ENCODE peak calls at places on chromosomes 2 and 18, in seven cellular contexts. J is hepatocyte; Q is HCT116; O is A549; E is GM23338; R is CD4-positive, alpha-beta memory T cell; V is tibial artery. N is an unnamed sample.

GRCh38 chr2:43950383-43951008 is 45.3 kb downstream of the LRPPRC start:
- DNase-seq in J (peak), Q (peak), O (peak), E (peak), R (peak), V (no peak), N (no peak)

GRCh38 chr2:222320441-222321395 is 21.9 kb upstream of the PAX3 start:
- DNase-seq in J (peak), Q (no peak), O (no peak), E (peak), R (no peak), V (no peak), N (no peak)

GRCh38 chr2:28209864-28210263 is 182.8 kb upstream of the FOSL2 start:
- DNase-seq in J (no peak), Q (no peak), O (no peak), E (no peak), R (no peak), V (no peak), N (no peak)

GRCh38 chr2:128405981-128406601 is 87.4 kb upstream of the HS6ST1 start:
- DNase-seq in J (no peak), Q (no peak), O (no peak), E (no peak), R (no peak), V (peak), N (no peak)

GRCh38 chr18:3826021-3826420 is 376.0 kb downstream of the TGIF1 start:
- DNase-seq in J (no peak), Q (no peak), O (no peak), E (no peak), R (no peak), V (no peak), N (no peak)

GRCh38 chr2:110677080-110677479 is 783 bp downstream of the BUB1 start:
- DNase-seq in J (no peak), Q (no peak), O (no peak), E (no peak), R (no peak), V (no peak), N (no peak)

GRCh38 chr2:5693288-5694015 is 1.3 kb downstream of the SOX11 start:
- DNase-seq in J (peak), Q (no peak), O (peak), E (peak), R (no peak), V (no peak), N (no peak)

GRCh38 chr2:221124542-221125235 is 447.4 kb downstream of the EPHA4 start:
- DNase-seq in J (no peak), Q (no peak), O (no peak), E (peak), R (no peak), V (no peak), N (no peak)

GRCh38 chr2:239700946-239701345 is 300.1 kb upstream of the HDAC4 start:
- DNase-seq in J (no peak), Q (no peak), O (no peak), E (no peak), R (no peak), V (no peak), N (no peak)

GRCh38 chr2:120436885-120437603 is 91.1 kb downstream of the INHBB start:
- DNase-seq in J (peak), Q (peak), O (peak), E (peak), R (no peak), V (no peak), N (no peak)

GRCh38 chr2:112692914-112693313 is 27.9 kb upstream of the NT5DC4 start:
- DNase-seq in J (no peak), Q (no peak), O (peak), E (no peak), R (no peak), V (no peak), N (no peak)

GRCh38 chr2:64470921-64471320 is 17.0 kb downstream of the LGALSL start:
- DNase-seq in J (no peak), Q (no peak), O (no peak), E (no peak), R (no peak), V (no peak), N (no peak)

GRCh38 chr2:173048901-173049661 is 26.6 kb upstream of the MAP3K20 start:
- DNase-seq in J (peak), Q (peak), O (peak), E (no peak), R (no peak), V (peak), N (no peak)

GRCh38 chr2:16261791-16262190 is 321.4 kb downstream of the MYCN start:
- DNase-seq in J (no peak), Q (no peak), O (no peak), E (peak), R (no peak), V (no peak), N (no peak)

GRCh38 chr18:79587298-79588125 is 92.1 kb upstream of the CTDP1 start:
- DNase-seq in J (no peak), Q (no peak), O (no peak), E (no peak), R (no peak), V (peak), N (no peak)

GRCh38 chr2:38553554-38553953 is 49.2 kb downstream of the HNRNPLL start:
- DNase-seq in J (no peak), Q (no peak), O (no peak), E (no peak), R (no peak), V (no peak), N (no peak)

GRCh38 chr18:23226930-23227728 is 91.8 kb downstream of the CABLES1 start:
- DNase-seq in J (peak), Q (no peak), O (no peak), E (no peak), R (no peak), V (peak), N (no peak)

GRCh38 chr2:100198461-100199230 is 56.3 kb upstream of the AFF3 start:
- DNase-seq in J (no peak), Q (no peak), O (no peak), E (no peak), R (no peak), V (no peak), N (no peak)

GRCh38 chr18:78679861-78680260 is 299.8 kb upstream of the SALL3 start:
- DNase-seq in J (no peak), Q (no peak), O (no peak), E (no peak), R (no peak), V (no peak), N (no peak)

GRCh38 chr2:103361712-103362111 is 599.9 kb downstream of the TMEM182 start:
- DNase-seq in J (no peak), Q (no peak), O (no peak), E (peak), R (no peak), V (no peak), N (no peak)

GRCh38 chr18:12397793-12398192 is 9.9 kb upstream of the PRELID3A start:
- DNase-seq in J (no peak), Q (no peak), O (no peak), E (no peak), R (no peak), V (no peak), N (no peak)

GRCh38 chr2:204538179-204539009 is 6.9 kb upstream of the PARD3B start:
- DNase-seq in J (peak), Q (no peak), O (no peak), E (peak), R (no peak), V (no peak), N (no peak)

GRCh38 chr2:129717560-129718128 is 261.8 kb upstream of the RAB6C start:
- DNase-seq in J (no peak), Q (no peak), O (no peak), E (no peak), R (no peak), V (no peak), N (no peak)

GRCh38 chr2:54771166-54771565 is 47.7 kb downstream of the EML6 start:
- DNase-seq in J (no peak), Q (peak), O (no peak), E (no peak), R (no peak), V (no peak), N (no peak)

GRCh38 chr2:19354417-19355022 is 3.9 kb downstream of the OSR1 start:
- DNase-seq in J (no peak), Q (no peak), O (no peak), E (no peak), R (no peak), V (no peak), N (no peak)

GRCh38 chr18:55927831-55928230 is 339.8 kb upstream of the TCF4 start:
- DNase-seq in J (no peak), Q (no peak), O (no peak), E (no peak), R (no peak), V (no peak), N (no peak)

GRCh38 chr18:51236225-51236624 is 38.7 kb upstream of the MEX3C start:
- DNase-seq in J (peak), Q (peak), O (peak), E (no peak), R (no peak), V (no peak), N (no peak)

GRCh38 chr2:71618327-71619113 is 165.2 kb downstream of the DYSF start:
- DNase-seq in J (no peak), Q (no peak), O (peak), E (no peak), R (no peak), V (peak), N (no peak)

GRCh38 chr2:222978850-222979249 is 73.1 kb upstream of the KCNE4 start:
- DNase-seq in J (no peak), Q (no peak), O (no peak), E (peak), R (no peak), V (no peak), N (no peak)

GRCh38 chr2:128523490-128523889 is 204.8 kb upstream of the HS6ST1 start:
- DNase-seq in J (no peak), Q (no peak), O (no peak), E (peak), R (no peak), V (no peak), N (no peak)

GRCh38 chr2:13745324-13745723 is 887.2 kb upstream of the LRATD1 start:
- DNase-seq in J (peak), Q (no peak), O (no peak), E (peak), R (no peak), V (no peak), N (no peak)

GRCh38 chr2:43300781-43301586 is 74.6 kb upstream of the ZFP36L2 start:
- DNase-seq in J (no peak), Q (no peak), O (no peak), E (no peak), R (no peak), V (no peak), N (no peak)

GRCh38 chr18:5868218-5868904 is 27.0 kb downstream of the TMEM200C start:
- DNase-seq in J (peak), Q (no peak), O (peak), E (peak), R (no peak), V (no peak), N (no peak)

GRCh38 chr2:2270808-2271415 is 60.2 kb downstream of the MYT1L start:
- DNase-seq in J (no peak), Q (no peak), O (no peak), E (no peak), R (no peak), V (no peak), N (no peak)

GRCh38 chr18:10195529-10195928 is 258.9 kb upstream of the APCDD1 start:
- DNase-seq in J (no peak), Q (no peak), O (no peak), E (no peak), R (no peak), V (no peak), N (no peak)
- H3K27ac ChIP-seq in J (no peak), Q (no peak), O (no peak), E (no peak), R (no peak), V (no peak), N (no peak)

DNA sequence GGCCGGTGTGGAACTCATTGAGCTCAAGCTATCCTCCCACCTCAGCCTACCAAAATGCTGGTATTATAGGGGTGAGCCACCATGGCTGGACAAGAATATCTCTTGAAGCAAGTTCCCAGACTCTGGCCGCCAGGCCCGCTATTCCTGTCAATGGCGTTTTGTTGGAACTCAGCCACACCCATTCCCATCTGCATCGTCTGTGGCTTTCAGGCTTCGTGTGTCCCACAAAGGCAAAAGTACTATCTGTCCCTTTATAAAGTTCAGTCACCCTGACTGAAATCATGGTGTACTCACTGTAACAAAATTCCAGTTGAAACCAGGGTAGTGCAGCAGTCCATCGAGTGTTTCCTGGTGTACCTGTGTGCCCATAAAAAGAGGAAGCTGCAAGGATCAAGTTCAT is 96.7 kb downstream of the SH3BP4 start:
- DNase-seq in J (no peak), Q (no peak), O (no peak), E (no peak), R (no peak), V (peak), N (no peak)
- H3K27ac ChIP-seq in J (peak), Q (peak), O (no peak), E (no peak), R (no peak), V (no peak), N (no peak)

GRCh38 chr2:171522057-171522803 is at the start of gene CYBRD1:
- DNase-seq in J (peak), Q (no peak), O (peak), E (peak), R (no peak), V (peak), N (no peak)
- H3K27ac ChIP-seq in J (peak), Q (peak), O (peak), E (peak), R (no peak), V (peak), N (no peak)

DNA sequence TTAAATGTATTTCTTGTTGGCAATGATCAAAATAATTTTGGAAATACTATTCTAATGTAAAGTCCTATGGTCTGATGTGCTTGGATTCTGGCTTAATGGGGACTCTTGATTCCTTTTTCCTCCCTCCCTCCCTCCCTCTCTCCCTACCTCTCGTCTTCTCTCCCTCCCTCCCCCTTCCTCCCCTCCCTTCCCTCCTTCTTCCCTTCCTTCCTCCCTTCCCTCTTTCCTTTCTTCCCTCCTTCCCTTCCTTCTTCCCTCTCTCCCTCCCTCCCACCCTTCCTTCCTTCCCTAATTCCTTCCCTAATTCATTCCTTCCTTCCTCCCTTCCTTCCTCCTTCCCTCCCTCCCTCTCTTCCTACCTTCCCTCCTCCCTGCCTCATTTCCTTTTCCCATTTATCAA is 19.9 kb upstream of the NCKAP5 start:
- DNase-seq in J (no peak), Q (no peak), O (no peak), E (no peak), R (no peak), V (no peak), N (no peak)
- H3K27ac ChIP-seq in J (no peak), Q (no peak), O (no peak), E (no peak), R (no peak), V (no peak), N (no peak)

GRCh38 chr18:59881728-59882685 is 17.8 kb upstream of the PMAIP1 start:
- DNase-seq in J (peak), Q (no peak), O (peak), E (no peak), R (no peak), V (no peak), N (no peak)
- H3K27ac ChIP-seq in J (peak), Q (peak), O (peak), E (peak), R (no peak), V (no peak), N (no peak)

GRCh38 chr2:7025098-7025497 is 107.9 kb downstream of the RNF144A start:
- DNase-seq in J (no peak), Q (no peak), O (no peak), E (no peak), R (no peak), V (no peak), N (no peak)
- H3K27ac ChIP-seq in J (no peak), Q (no peak), O (no peak), E (no peak), R (no peak), V (no peak), N (no peak)

GRCh38 chr2:60821133-60821469 is 60.3 kb upstream of the REL start:
- DNase-seq in J (no peak), Q (no peak), O (no peak), E (no peak), R (no peak), V (no peak), N (no peak)

GRCh38 chr2:60820416-60821132 is 60.8 kb upstream of the REL start:
- DNase-seq in J (no peak), Q (no peak), O (no peak), E (no peak), R (no peak), V (no peak), N (no peak)

GRCh38 chr2:60819936-60820335 is 61.4 kb upstream of the REL start:
- DNase-seq in J (no peak), Q (no peak), O (no peak), E (no peak), R (no peak), V (no peak), N (no peak)

GRCh38 chr2:60818272-60818671 is 62.2 kb downstream of the PAPOLG start:
- DNase-seq in J (no peak), Q (no peak), O (peak), E (no peak), R (no peak), V (no peak), N (no peak)

GRCh38 chr2:60819155-60819862 is 62.1 kb upstream of the REL start:
- DNase-seq in J (no peak), Q (no peak), O (no peak), E (no peak), R (peak), V (no peak), N (peak)
- H3K27ac ChIP-seq in J (no peak), Q (no peak), O (no peak), E (no peak), R (peak), V (no peak), N (peak)

DNA sequence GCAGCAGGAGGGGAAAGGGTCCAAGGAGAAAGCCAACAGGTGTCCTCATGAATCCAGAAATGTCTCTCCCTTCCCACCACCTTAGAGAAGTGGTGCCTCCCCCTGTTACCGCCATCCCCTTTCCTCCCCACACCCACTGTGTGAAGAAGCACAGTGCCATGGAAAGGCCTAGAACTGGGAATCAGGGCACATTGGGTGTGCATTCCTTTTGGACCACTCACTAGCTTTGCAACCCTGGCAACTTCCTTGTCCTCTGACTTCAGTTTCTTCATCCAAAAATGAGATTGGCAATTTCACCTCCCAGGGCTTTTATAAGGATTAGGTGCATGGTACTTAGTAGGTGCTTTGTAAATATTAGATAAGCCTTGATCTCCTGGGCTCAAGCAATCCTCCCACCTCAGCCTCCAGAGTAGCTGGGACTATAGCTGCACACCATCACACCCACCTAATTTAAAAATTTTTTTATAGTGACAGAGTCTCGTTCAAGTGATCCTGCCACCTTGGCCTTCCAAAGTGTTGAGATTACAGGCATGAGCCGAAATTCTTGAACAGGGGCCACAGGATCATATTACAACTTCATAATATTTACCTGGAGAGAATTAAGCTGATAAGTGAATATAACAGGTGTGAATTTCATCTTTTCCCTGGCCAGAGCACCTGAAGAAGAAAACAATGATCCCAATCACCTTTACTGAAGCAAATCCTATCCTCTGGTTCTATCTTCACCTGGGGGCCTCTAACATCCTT is 97.9 kb upstream of the TAF1B start:
- DNase-seq in J (no peak), Q (no peak), O (no peak), E (no peak), R (no peak), V (no peak), N (no peak)
- H3K27ac ChIP-seq in J (no peak), Q (no peak), O (peak), E (no peak), R (no peak), V (no peak), N (no peak)

DNA sequence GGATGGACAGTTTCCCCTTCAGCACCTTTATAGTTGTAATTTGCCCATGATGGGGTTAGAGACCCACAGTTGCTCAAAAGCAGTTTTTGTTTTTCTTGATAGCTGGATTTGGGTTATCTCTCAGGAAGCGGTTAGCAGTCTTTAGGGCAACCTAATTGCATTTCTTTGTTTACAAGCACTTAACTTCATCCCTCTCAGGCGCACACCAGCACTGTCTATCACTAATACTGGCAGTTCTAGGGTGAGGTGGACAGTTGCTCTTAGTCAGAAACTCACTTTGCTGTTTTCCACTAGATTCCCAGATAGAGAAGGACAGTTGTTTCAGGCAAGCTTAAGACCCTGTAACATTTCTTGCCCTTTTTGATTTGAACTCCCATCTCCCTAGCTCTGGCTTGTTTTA is 146.0 kb downstream of the AGAP1 start:
- DNase-seq in J (no peak), Q (no peak), O (no peak), E (no peak), R (peak), V (no peak), N (no peak)
- H3K27ac ChIP-seq in J (peak), Q (no peak), O (no peak), E (no peak), R (no peak), V (peak), N (no peak)

N was measured in CD8-positive, alpha-beta T cell.